ENCODE peak calls at places on chromosomes 4 and X, in nine cellular contexts. One of them, this sample, is unnamed.

GRCh38 chrX:85004255-85004654 is 578 bp downstream of the APOOL start:
- DNase-seq in ovary: no peak
- DNase-seq in neural progenitor cell: no peak
- DNase-seq in astrocyte of the spinal cord: peak; percentile 23
- DNase-seq in endodermal cell: no peak
- DNase-seq in AG04450: no peak
- DNase-seq in glutamatergic neuron: no peak
- DNase-seq in endothelial cell: no peak
- DNase-seq in AG09319: no peak
- DNase-seq in this sample: no peak

GRCh38 chr4:40750461-40751258 is 905 bp downstream of the NSUN7 start:
- DNase-seq in endothelial cell: peak; percentile 24
- DNase-seq in endodermal cell: peak; percentile 80
- DNase-seq in AG09319: no peak
- DNase-seq in astrocyte of the spinal cord: peak; percentile 14
- DNase-seq in AG04450: no peak
- DNase-seq in ovary: no peak
- DNase-seq in neural progenitor cell: peak; percentile 60
- DNase-seq in glutamatergic neuron: peak; percentile 15
- DNase-seq in this sample: no peak

GRCh38 chr4:173038192-173038896 is 130.3 kb upstream of the GALNT7 start:
- DNase-seq in neural progenitor cell: peak; percentile 33
- DNase-seq in ovary: no peak
- DNase-seq in glutamatergic neuron: no peak
- DNase-seq in astrocyte of the spinal cord: no peak
- DNase-seq in endodermal cell: no peak
- DNase-seq in AG04450: no peak
- DNase-seq in endothelial cell: peak; percentile 12
- DNase-seq in AG09319: no peak
- DNase-seq in this sample: no peak

GRCh38 chrX:115561605-115562491 is 874 bp downstream of the PLS3 start:
- DNase-seq in ovary: peak; percentile 79
- DNase-seq in neural progenitor cell: peak; percentile 82
- DNase-seq in endothelial cell: peak; percentile 28
- DNase-seq in AG04450: no peak
- DNase-seq in astrocyte of the spinal cord: peak; percentile 42
- DNase-seq in glutamatergic neuron: peak; percentile 36
- DNase-seq in AG09319: no peak
- DNase-seq in endodermal cell: peak; percentile 87
- DNase-seq in this sample: peak; percentile 47

GRCh38 chrX:31212856-31213748 is 141.3 kb upstream of the FTHL17 start:
- DNase-seq in AG09319: no peak
- DNase-seq in endothelial cell: no peak
- DNase-seq in glutamatergic neuron: no peak
- DNase-seq in AG04450: no peak
- DNase-seq in astrocyte of the spinal cord: no peak
- DNase-seq in neural progenitor cell: no peak
- DNase-seq in ovary: no peak
- DNase-seq in endodermal cell: no peak
- DNase-seq in this sample: no peak

GRCh38 chrX:18702362-18703195 is 4.9 kb upstream of the PPEF1 start:
- DNase-seq in AG04450: no peak
- DNase-seq in endodermal cell: no peak
- DNase-seq in ovary: no peak
- DNase-seq in endothelial cell: no peak
- DNase-seq in AG09319: peak; percentile 38
- DNase-seq in astrocyte of the spinal cord: peak; percentile 43
- DNase-seq in neural progenitor cell: no peak
- DNase-seq in glutamatergic neuron: no peak
- DNase-seq in this sample: no peak

GRCh38 chr4:26583865-26584652 is at the start of gene TBC1D19:
- DNase-seq in endodermal cell: peak; percentile 96
- DNase-seq in astrocyte of the spinal cord: peak; percentile 91
- DNase-seq in AG04450: peak; percentile 47
- DNase-seq in ovary: peak; percentile 89
- DNase-seq in glutamatergic neuron: peak; percentile 91
- DNase-seq in AG09319: peak; percentile 66
- DNase-seq in neural progenitor cell: peak; percentile 94
- DNase-seq in endothelial cell: peak; percentile 79
- DNase-seq in this sample: peak; percentile 90

GRCh38 chr4:102640669-102641068 is 120.1 kb downstream of the MANBA start:
- DNase-seq in AG09319: no peak
- DNase-seq in astrocyte of the spinal cord: peak; percentile 60
- DNase-seq in endodermal cell: no peak
- DNase-seq in AG04450: peak; percentile 37
- DNase-seq in ovary: no peak
- DNase-seq in neural progenitor cell: no peak
- DNase-seq in endothelial cell: no peak
- DNase-seq in glutamatergic neuron: no peak
- DNase-seq in this sample: no peak

GRCh38 chr4:81491943-81492342 is 20.2 kb upstream of the RASGEF1B start:
- DNase-seq in ovary: no peak
- DNase-seq in AG09319: no peak
- DNase-seq in AG04450: no peak
- DNase-seq in astrocyte of the spinal cord: peak; percentile 4
- DNase-seq in neural progenitor cell: no peak
- DNase-seq in endodermal cell: no peak
- DNase-seq in glutamatergic neuron: no peak
- DNase-seq in endothelial cell: no peak
- DNase-seq in this sample: no peak

GRCh38 chrX:9267415-9267814 is 197.4 kb upstream of the TBL1X start:
- DNase-seq in glutamatergic neuron: no peak
- DNase-seq in AG09319: no peak
- DNase-seq in AG04450: no peak
- DNase-seq in endodermal cell: no peak
- DNase-seq in ovary: no peak
- DNase-seq in neural progenitor cell: no peak
- DNase-seq in endothelial cell: no peak
- DNase-seq in astrocyte of the spinal cord: no peak
- DNase-seq in this sample: no peak

GRCh38 chr4:110344165-110344564 is 131.8 kb upstream of the ENPEP start:
- DNase-seq in AG04450: no peak
- DNase-seq in astrocyte of the spinal cord: peak; percentile 46
- DNase-seq in endothelial cell: peak; percentile 37
- DNase-seq in ovary: no peak
- DNase-seq in endodermal cell: peak; percentile 72
- DNase-seq in AG09319: no peak
- DNase-seq in glutamatergic neuron: no peak
- DNase-seq in neural progenitor cell: no peak
- DNase-seq in this sample: no peak

GRCh38 chr4:106587558-106587957 is 219.0 kb upstream of the GIMD1 start:
- DNase-seq in AG09319: no peak
- DNase-seq in ovary: no peak
- DNase-seq in neural progenitor cell: no peak
- DNase-seq in endothelial cell: no peak
- DNase-seq in AG04450: peak; percentile 18
- DNase-seq in glutamatergic neuron: no peak
- DNase-seq in astrocyte of the spinal cord: peak; percentile 82
- DNase-seq in endodermal cell: no peak
- DNase-seq in this sample: no peak

GRCh38 chr4:90318208-90318607 is 191.0 kb downstream of the CCSER1 start:
- DNase-seq in glutamatergic neuron: no peak
- DNase-seq in ovary: no peak
- DNase-seq in astrocyte of the spinal cord: peak; percentile 95
- DNase-seq in AG09319: peak; percentile 31
- DNase-seq in endothelial cell: no peak
- DNase-seq in endodermal cell: no peak
- DNase-seq in AG04450: peak; percentile 63
- DNase-seq in neural progenitor cell: no peak
- DNase-seq in this sample: no peak

GRCh38 chrX:56308726-56309125 is 76.6 kb downstream of the KLF8 start:
- DNase-seq in astrocyte of the spinal cord: no peak
- DNase-seq in AG09319: no peak
- DNase-seq in glutamatergic neuron: no peak
- DNase-seq in ovary: no peak
- DNase-seq in AG04450: no peak
- DNase-seq in endodermal cell: no peak
- DNase-seq in endothelial cell: no peak
- DNase-seq in neural progenitor cell: no peak
- DNase-seq in this sample: no peak

GRCh38 chrX:78329486-78329885 is 2.1 kb upstream of the CYSLTR1 start:
- DNase-seq in ovary: no peak
- DNase-seq in astrocyte of the spinal cord: no peak
- DNase-seq in AG04450: no peak
- DNase-seq in endodermal cell: no peak
- DNase-seq in neural progenitor cell: no peak
- DNase-seq in AG09319: no peak
- DNase-seq in endothelial cell: no peak
- DNase-seq in glutamatergic neuron: no peak
- DNase-seq in this sample: no peak

GRCh38 chr4:132387060-132387459 is 762.0 kb upstream of the PCDH10 start:
- DNase-seq in endodermal cell: no peak
- DNase-seq in glutamatergic neuron: no peak
- DNase-seq in AG04450: no peak
- DNase-seq in AG09319: no peak
- DNase-seq in endothelial cell: no peak
- DNase-seq in astrocyte of the spinal cord: no peak
- DNase-seq in neural progenitor cell: no peak
- DNase-seq in ovary: no peak
- DNase-seq in this sample: no peak

GRCh38 chrX:13219990-13220764 is 99.7 kb downstream of the ATXN3L start:
- DNase-seq in AG09319: no peak
- DNase-seq in astrocyte of the spinal cord: peak; percentile 48
- DNase-seq in neural progenitor cell: no peak
- DNase-seq in endothelial cell: no peak
- DNase-seq in ovary: no peak
- DNase-seq in glutamatergic neuron: no peak
- DNase-seq in AG04450: peak; percentile 26
- DNase-seq in endodermal cell: no peak
- DNase-seq in this sample: no peak

GRCh38 chr4:30256105-30256828 is 463.9 kb upstream of the PCDH7 start:
- DNase-seq in neural progenitor cell: no peak
- DNase-seq in endodermal cell: peak; percentile 50
- DNase-seq in astrocyte of the spinal cord: no peak
- DNase-seq in glutamatergic neuron: no peak
- DNase-seq in endothelial cell: no peak
- DNase-seq in AG04450: no peak
- DNase-seq in AG09319: no peak
- DNase-seq in ovary: no peak
- DNase-seq in this sample: no peak

GRCh38 chr4:169116270-169116901 is 106.3 kb upstream of the CBR4 start:
- DNase-seq in endothelial cell: no peak
- DNase-seq in glutamatergic neuron: no peak
- DNase-seq in AG09319: no peak
- DNase-seq in AG04450: no peak
- DNase-seq in neural progenitor cell: no peak
- DNase-seq in endodermal cell: peak; percentile 43
- DNase-seq in astrocyte of the spinal cord: peak; percentile 27
- DNase-seq in ovary: no peak
- DNase-seq in this sample: no peak

GRCh38 chr4:109588176-109588575 is 28.1 kb downstream of the MCUB start:
- DNase-seq in astrocyte of the spinal cord: no peak
- DNase-seq in endodermal cell: no peak
- DNase-seq in glutamatergic neuron: no peak
- DNase-seq in AG09319: no peak
- DNase-seq in endothelial cell: no peak
- DNase-seq in neural progenitor cell: no peak
- DNase-seq in ovary: no peak
- DNase-seq in AG04450: no peak
- DNase-seq in this sample: peak; percentile 34

GRCh38 chrX:72247206-72247944 is 8.5 kb upstream of the ERCC6L start:
- DNase-seq in endodermal cell: no peak
- DNase-seq in ovary: no peak
- DNase-seq in endothelial cell: no peak
- DNase-seq in AG04450: no peak
- DNase-seq in astrocyte of the spinal cord: no peak
- DNase-seq in neural progenitor cell: no peak
- DNase-seq in glutamatergic neuron: no peak
- DNase-seq in AG09319: no peak
- DNase-seq in this sample: no peak

GRCh38 chrX:72243472-72243871 is 4.6 kb upstream of the ERCC6L start:
- DNase-seq in AG04450: no peak
- DNase-seq in astrocyte of the spinal cord: peak; percentile 55
- DNase-seq in AG09319: no peak
- DNase-seq in endodermal cell: no peak
- DNase-seq in endothelial cell: no peak
- DNase-seq in ovary: no peak
- DNase-seq in neural progenitor cell: no peak
- DNase-seq in glutamatergic neuron: no peak
- DNase-seq in this sample: no peak

GRCh38 chrX:72240976-72241375 is 2.1 kb upstream of the ERCC6L start:
- DNase-seq in glutamatergic neuron: no peak
- DNase-seq in neural progenitor cell: no peak
- DNase-seq in ovary: no peak
- DNase-seq in astrocyte of the spinal cord: no peak
- DNase-seq in endodermal cell: no peak
- DNase-seq in AG04450: no peak
- DNase-seq in endothelial cell: no peak
- DNase-seq in AG09319: no peak
- DNase-seq in this sample: no peak

GRCh38 chrX:72245461-72246089 is 6.7 kb upstream of the ERCC6L start:
- DNase-seq in astrocyte of the spinal cord: peak; percentile 57
- DNase-seq in endodermal cell: peak; percentile 90
- DNase-seq in neural progenitor cell: peak; percentile 71
- DNase-seq in AG09319: no peak
- DNase-seq in endothelial cell: peak; percentile 62
- DNase-seq in glutamatergic neuron: peak; percentile 72
- DNase-seq in AG04450: no peak
- DNase-seq in ovary: peak; percentile 42
- DNase-seq in this sample: no peak
- TF ChIP-seq CTCF in astrocyte of the spinal cord: peak; percentile 88
- TF ChIP-seq CTCF in endodermal cell: peak; percentile 81
- TF ChIP-seq CTCF in neural progenitor cell: peak; percentile 70
- TF ChIP-seq CTCF in AG09319: peak; percentile 82
- TF ChIP-seq CTCF in endothelial cell: peak; percentile 58
- TF ChIP-seq CTCF in glutamatergic neuron: peak; percentile 76
- TF ChIP-seq CTCF in AG04450: peak; percentile 72
- TF ChIP-seq CTCF in ovary: no peak
- TF ChIP-seq CTCF in this sample: peak; percentile 88

GRCh38 chrX:129318375-129318774 is 204.9 kb downstream of the SMARCA1 start:
- DNase-seq in glutamatergic neuron: no peak
- DNase-seq in ovary: no peak
- DNase-seq in endothelial cell: peak; percentile 4
- DNase-seq in AG09319: no peak
- DNase-seq in AG04450: no peak
- DNase-seq in astrocyte of the spinal cord: peak; percentile 31
- DNase-seq in endodermal cell: peak; percentile 54
- DNase-seq in neural progenitor cell: no peak
- DNase-seq in this sample: no peak
- TF ChIP-seq CTCF in glutamatergic neuron: no peak
- TF ChIP-seq CTCF in ovary: no peak
- TF ChIP-seq CTCF in endothelial cell: no peak
- TF ChIP-seq CTCF in AG09319: peak; percentile 24
- TF ChIP-seq CTCF in AG04450: peak; percentile 39
- TF ChIP-seq CTCF in astrocyte of the spinal cord: peak; percentile 38
- TF ChIP-seq CTCF in endodermal cell: peak; percentile 77
- TF ChIP-seq CTCF in neural progenitor cell: peak; percentile 49
- TF ChIP-seq CTCF in this sample: peak; percentile 36

GRCh38 chr4:88136249-88136648 is 22.2 kb downstream of the ABCG2 start:
- DNase-seq in endodermal cell: no peak
- DNase-seq in AG04450: no peak
- DNase-seq in ovary: no peak
- DNase-seq in endothelial cell: no peak
- DNase-seq in astrocyte of the spinal cord: no peak
- DNase-seq in AG09319: no peak
- DNase-seq in glutamatergic neuron: no peak
- DNase-seq in neural progenitor cell: no peak
- DNase-seq in this sample: no peak
- TF ChIP-seq CTCF in endodermal cell: no peak
- TF ChIP-seq CTCF in AG04450: no peak
- TF ChIP-seq CTCF in ovary: no peak
- TF ChIP-seq CTCF in endothelial cell: no peak
- TF ChIP-seq CTCF in astrocyte of the spinal cord: no peak
- TF ChIP-seq CTCF in AG09319: no peak
- TF ChIP-seq CTCF in glutamatergic neuron: no peak
- TF ChIP-seq CTCF in neural progenitor cell: no peak
- TF ChIP-seq CTCF in this sample: no peak

GRCh38 chrX:68807818-68808217 is 21.0 kb upstream of the EFNB1 start:
- DNase-seq in endothelial cell: peak; percentile 38
- DNase-seq in neural progenitor cell: peak; percentile 42
- DNase-seq in AG09319: no peak
- DNase-seq in ovary: no peak
- DNase-seq in AG04450: no peak
- DNase-seq in glutamatergic neuron: no peak
- DNase-seq in endodermal cell: peak; percentile 68
- DNase-seq in astrocyte of the spinal cord: peak; percentile 4
- DNase-seq in this sample: no peak
- TF ChIP-seq CTCF in endothelial cell: peak; percentile 28
- TF ChIP-seq CTCF in neural progenitor cell: peak; percentile 46
- TF ChIP-seq CTCF in AG09319: peak; percentile 30
- TF ChIP-seq CTCF in ovary: no peak
- TF ChIP-seq CTCF in AG04450: peak; percentile 30
- TF ChIP-seq CTCF in glutamatergic neuron: no peak
- TF ChIP-seq CTCF in endodermal cell: peak; percentile 68
- TF ChIP-seq CTCF in astrocyte of the spinal cord: peak; percentile 46
- TF ChIP-seq CTCF in this sample: peak; percentile 15